ENCODE peak calls at places on chromosomes 3 and 15, in four cellular contexts. One of them, this sample, is unnamed.

GRCh38 chr3:11721114-11721440 is 77.4 kb upstream of the VGLL4 start:
- DNase-seq in neuronal stem cell: peak; percentile 9
- DNase-seq in IMR-90: no peak
- DNase-seq in H1: no peak
- DNase-seq in this sample: no peak

GRCh38 chr15:53910236-53910849 is 67.9 kb upstream of the UNC13C start:
- DNase-seq in H1: no peak
- DNase-seq in neuronal stem cell: no peak
- DNase-seq in IMR-90: no peak
- DNase-seq in this sample: no peak

GRCh38 chr15:65862682-65863081 is 6.6 kb upstream of the RAB11A start:
- DNase-seq in neuronal stem cell: peak; percentile 38
- DNase-seq in IMR-90: peak; percentile 56
- DNase-seq in H1: peak; percentile 69
- DNase-seq in this sample: peak; percentile 95

GRCh38 chr3:54549607-54550006 is 378.3 kb downstream of the LRTM1 start:
- DNase-seq in neuronal stem cell: no peak
- DNase-seq in H1: no peak
- DNase-seq in IMR-90: no peak
- DNase-seq in this sample: no peak

GRCh38 chr3:197256836-197257444 is 41.5 kb downstream of the DLG1 start:
- DNase-seq in IMR-90: peak; percentile 64
- DNase-seq in H1: no peak
- DNase-seq in neuronal stem cell: no peak
- DNase-seq in this sample: no peak

GRCh38 chr3:65277788-65278187 is 590.0 kb upstream of the ADAMTS9 start:
- DNase-seq in neuronal stem cell: no peak
- DNase-seq in H1: no peak
- DNase-seq in IMR-90: no peak
- DNase-seq in this sample: peak; percentile 34

GRCh38 chr3:188526057-188526456 is 372.1 kb downstream of the LPP start:
- DNase-seq in H1: no peak
- DNase-seq in IMR-90: peak; percentile 14
- DNase-seq in neuronal stem cell: no peak
- DNase-seq in this sample: no peak

GRCh38 chr3:187900961-187901755 is 155.9 kb upstream of the BCL6 start:
- DNase-seq in neuronal stem cell: no peak
- DNase-seq in IMR-90: no peak
- DNase-seq in H1: no peak
- DNase-seq in this sample: no peak

GRCh38 chr15:67708500-67708899 is 116.8 kb upstream of the SKOR1 start:
- DNase-seq in neuronal stem cell: no peak
- DNase-seq in H1: no peak
- DNase-seq in IMR-90: no peak
- DNase-seq in this sample: no peak

GRCh38 chr3:149489060-149489690 is 14.7 kb downstream of the TM4SF4 start:
- DNase-seq in IMR-90: no peak
- DNase-seq in neuronal stem cell: no peak
- DNase-seq in H1: no peak
- DNase-seq in this sample: peak; percentile 52

GRCh38 chr3:119555309-119555735 is 4.1 kb downstream of the CD80 start:
- DNase-seq in H1: no peak
- DNase-seq in neuronal stem cell: no peak
- DNase-seq in IMR-90: no peak
- DNase-seq in this sample: no peak

GRCh38 chr3:57059416-57059815 is 1.0 kb upstream of the SPATA12 start:
- DNase-seq in H1: no peak
- DNase-seq in IMR-90: no peak
- DNase-seq in neuronal stem cell: no peak
- DNase-seq in this sample: no peak

GRCh38 chr15:101641894-101642293 is 10.3 kb downstream of the TM2D3 start:
- DNase-seq in IMR-90: no peak
- DNase-seq in neuronal stem cell: no peak
- DNase-seq in H1: no peak
- DNase-seq in this sample: no peak

GRCh38 chr15:33311312-33311971 is 675 bp downstream of the RYR3 start:
- DNase-seq in neuronal stem cell: peak; percentile 30
- DNase-seq in IMR-90: no peak
- DNase-seq in H1: peak; percentile 70
- DNase-seq in this sample: peak; percentile 49

GRCh38 chr15:90309050-90309449 is 43.0 kb upstream of the ZNF774 start:
- DNase-seq in IMR-90: no peak
- DNase-seq in H1: peak; percentile 20
- DNase-seq in neuronal stem cell: no peak
- DNase-seq in this sample: no peak

GRCh38 chr3:31232049-31233040 is 300.4 kb upstream of the STT3B start:
- DNase-seq in IMR-90: no peak
- DNase-seq in H1: no peak
- DNase-seq in neuronal stem cell: no peak
- DNase-seq in this sample: no peak
- H3K14ac ChIP-seq in IMR-90: no peak overlapping the region
- H3K14ac ChIP-seq in H1: no peak overlapping the region
- H3K14ac ChIP-seq in neuronal stem cell: no peak overlapping the region
- H3K14ac ChIP-seq in this sample: no peak overlapping the region

DNA sequence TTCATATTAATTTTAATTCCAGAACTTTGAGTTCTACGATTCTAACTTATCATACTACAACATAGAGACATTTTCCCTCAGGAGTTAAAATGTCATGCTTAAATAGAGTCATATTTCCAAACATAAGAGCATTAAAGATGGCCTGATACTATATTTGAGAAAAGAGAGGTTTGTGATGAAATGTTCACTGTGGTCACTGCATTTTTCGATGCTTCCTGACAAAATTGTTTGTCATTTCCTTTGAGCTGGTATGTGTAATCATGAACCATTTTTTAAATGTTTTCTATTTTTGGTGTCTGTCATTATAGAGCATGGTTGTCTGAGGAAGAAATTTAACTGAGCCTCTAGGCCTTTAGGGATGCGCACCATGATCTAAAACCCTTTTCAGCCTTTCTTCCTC is 721.4 kb upstream of the NR2F2 start:
- DNase-seq in neuronal stem cell: no peak
- DNase-seq in H1: no peak
- DNase-seq in IMR-90: peak; percentile 15
- DNase-seq in this sample: no peak
- H2BK5ac ChIP-seq in neuronal stem cell: no peak overlapping the region
- H2BK5ac ChIP-seq in H1: no peak overlapping the region
- H2BK5ac ChIP-seq in IMR-90: peak overlapping the region; percentile 56
- H2BK5ac ChIP-seq in this sample: no peak overlapping the region

GRCh38 chr3:113264741-113265140 is 53.4 kb downstream of the BOC start:
- DNase-seq in H1: no peak
- DNase-seq in neuronal stem cell: no peak
- DNase-seq in IMR-90: no peak
- DNase-seq in this sample: no peak
- H3K27ac ChIP-seq in H1: peak overlapping the region; percentile 44
- H3K27ac ChIP-seq in neuronal stem cell: peak overlapping the region; percentile 99
- H3K27ac ChIP-seq in IMR-90: no peak overlapping the region
- H3K27ac ChIP-seq in this sample: no peak overlapping the region

GRCh38 chr3:47280519-47280918 is 2.1 kb downstream of the KIF9 start:
- DNase-seq in H1: no peak
- DNase-seq in neuronal stem cell: no peak
- DNase-seq in IMR-90: no peak
- DNase-seq in this sample: no peak

GRCh38 chr3:47282424-47283192 is at the start of the genes KIF9 and KLHL18:
- DNase-seq in neuronal stem cell: peak; percentile 92
- DNase-seq in IMR-90: peak; percentile 93
- DNase-seq in H1: peak; percentile 92
- DNase-seq in this sample: peak; percentile 91

GRCh38 chr3:47283596-47284364 is 1.0 kb downstream of the KLHL18 start:
- DNase-seq in neuronal stem cell: no peak
- DNase-seq in H1: peak; percentile 60
- DNase-seq in IMR-90: no peak
- DNase-seq in this sample: peak; percentile 62

GRCh38 chr3:47283193-47283537 is 421 bp downstream of the KLHL18 start:
- DNase-seq in H1: no peak
- DNase-seq in neuronal stem cell: no peak
- DNase-seq in IMR-90: no peak
- DNase-seq in this sample: no peak
- H3K14ac ChIP-seq in H1: no peak overlapping the region
- H3K14ac ChIP-seq in neuronal stem cell: no peak overlapping the region
- H3K14ac ChIP-seq in IMR-90: peak overlapping the region; percentile 29
- H3K14ac ChIP-seq in this sample: peak overlapping the region; percentile 55

GRCh38 chr15:42156266-42156922 is at the start of gene PLA2G4F:
- DNase-seq in IMR-90: no peak
- DNase-seq in H1: no peak
- DNase-seq in neuronal stem cell: no peak
- DNase-seq in this sample: peak; percentile 54
- H2BK5ac ChIP-seq in IMR-90: no peak within 1 kb of the TSS
- H2BK5ac ChIP-seq in H1: peak within 1 kb of the TSS; percentile 75
- H2BK5ac ChIP-seq in neuronal stem cell: no peak within 1 kb of the TSS
- H2BK5ac ChIP-seq in this sample: no peak within 1 kb of the TSS